ENCODE peak calls at places on chromosomes 1 and 21, in seven cellular contexts. One of them, this sample, is unnamed.

GRCh38 chr1:27577504-27578188 is 26.3 kb downstream of the AHDC1 start:
- DNase-seq in HS-5: no peak
- DNase-seq in PC-9: no peak
- DNase-seq in H9: no peak
- DNase-seq in NCI-H460: no peak
- DNase-seq in LoVo: no peak
- DNase-seq in stimulated activated CD4-positive, alpha-beta T cell treated with anti-CD3 and anti-CD28 coated beads, Interleukin-15, amount 100 ng/mL, for 24 hours: no peak
- DNase-seq in this sample: no peak

GRCh38 chr1:159009704-159010361 is at the start of gene IFI16:
- DNase-seq in H9: no peak
- DNase-seq in NCI-H460: peak; percentile 81
- DNase-seq in LoVo: peak; percentile 42
- DNase-seq in PC-9: peak; percentile 34
- DNase-seq in stimulated activated CD4-positive, alpha-beta T cell treated with anti-CD3 and anti-CD28 coated beads, Interleukin-15, amount 100 ng/mL, for 24 hours: peak; percentile 66
- DNase-seq in HS-5: peak; percentile 93
- DNase-seq in this sample: no peak

GRCh38 chr21:36641886-36642285 is 57.0 kb upstream of the SIM2 start:
- DNase-seq in NCI-H460: no peak
- DNase-seq in stimulated activated CD4-positive, alpha-beta T cell treated with anti-CD3 and anti-CD28 coated beads, Interleukin-15, amount 100 ng/mL, for 24 hours: no peak
- DNase-seq in H9: no peak
- DNase-seq in HS-5: no peak
- DNase-seq in PC-9: no peak
- DNase-seq in LoVo: no peak
- DNase-seq in this sample: no peak

GRCh38 chr1:190511554-190511953 is 33.9 kb upstream of the BRINP3 start:
- DNase-seq in stimulated activated CD4-positive, alpha-beta T cell treated with anti-CD3 and anti-CD28 coated beads, Interleukin-15, amount 100 ng/mL, for 24 hours: no peak
- DNase-seq in PC-9: no peak
- DNase-seq in HS-5: no peak
- DNase-seq in NCI-H460: no peak
- DNase-seq in LoVo: no peak
- DNase-seq in H9: no peak
- DNase-seq in this sample: no peak

GRCh38 chr21:34640858-34641257 is 25.9 kb upstream of the RCAN1 start:
- DNase-seq in stimulated activated CD4-positive, alpha-beta T cell treated with anti-CD3 and anti-CD28 coated beads, Interleukin-15, amount 100 ng/mL, for 24 hours: peak; percentile 38
- DNase-seq in H9: no peak
- DNase-seq in NCI-H460: no peak
- DNase-seq in LoVo: no peak
- DNase-seq in PC-9: no peak
- DNase-seq in HS-5: peak; percentile 62
- DNase-seq in this sample: no peak

GRCh38 chr1:177165069-177165439 is 542 bp upstream of the ASTN1 start:
- DNase-seq in HS-5: no peak
- DNase-seq in H9: no peak
- DNase-seq in PC-9: no peak
- DNase-seq in LoVo: no peak
- DNase-seq in NCI-H460: no peak
- DNase-seq in stimulated activated CD4-positive, alpha-beta T cell treated with anti-CD3 and anti-CD28 coated beads, Interleukin-15, amount 100 ng/mL, for 24 hours: no peak
- DNase-seq in this sample: no peak

GRCh38 chr1:226063362-226064167 is 1.0 kb downstream of the H3-3A start:
- DNase-seq in NCI-H460: peak; percentile 36
- DNase-seq in HS-5: no peak
- DNase-seq in H9: peak; percentile 45
- DNase-seq in stimulated activated CD4-positive, alpha-beta T cell treated with anti-CD3 and anti-CD28 coated beads, Interleukin-15, amount 100 ng/mL, for 24 hours: peak; percentile 52
- DNase-seq in LoVo: peak; percentile 37
- DNase-seq in PC-9: peak; percentile 29
- DNase-seq in this sample: peak; percentile 35

GRCh38 chr1:82614090-82614489 is 813.4 kb downstream of the ADGRL2 start:
- DNase-seq in H9: no peak
- DNase-seq in NCI-H460: no peak
- DNase-seq in HS-5: no peak
- DNase-seq in PC-9: no peak
- DNase-seq in stimulated activated CD4-positive, alpha-beta T cell treated with anti-CD3 and anti-CD28 coated beads, Interleukin-15, amount 100 ng/mL, for 24 hours: no peak
- DNase-seq in LoVo: no peak
- DNase-seq in this sample: no peak

GRCh38 chr1:40986929-40987328 is 7.4 kb downstream of the CTPS1 start:
- DNase-seq in H9: no peak
- DNase-seq in HS-5: no peak
- DNase-seq in NCI-H460: no peak
- DNase-seq in PC-9: no peak
- DNase-seq in LoVo: no peak
- DNase-seq in stimulated activated CD4-positive, alpha-beta T cell treated with anti-CD3 and anti-CD28 coated beads, Interleukin-15, amount 100 ng/mL, for 24 hours: no peak
- DNase-seq in this sample: no peak

GRCh38 chr1:206463911-206464310 is 6.4 kb upstream of the IKBKE start:
- DNase-seq in LoVo: no peak
- DNase-seq in H9: no peak
- DNase-seq in stimulated activated CD4-positive, alpha-beta T cell treated with anti-CD3 and anti-CD28 coated beads, Interleukin-15, amount 100 ng/mL, for 24 hours: no peak
- DNase-seq in PC-9: no peak
- DNase-seq in HS-5: no peak
- DNase-seq in NCI-H460: no peak
- DNase-seq in this sample: no peak

GRCh38 chr1:87252406-87252805 is 76.3 kb upstream of the LMO4 start:
- DNase-seq in H9: no peak
- DNase-seq in NCI-H460: no peak
- DNase-seq in HS-5: peak; percentile 94
- DNase-seq in stimulated activated CD4-positive, alpha-beta T cell treated with anti-CD3 and anti-CD28 coated beads, Interleukin-15, amount 100 ng/mL, for 24 hours: no peak
- DNase-seq in LoVo: no peak
- DNase-seq in PC-9: no peak
- DNase-seq in this sample: no peak

GRCh38 chr1:184425449-184426277 is 38.8 kb downstream of the C1orf21 start:
- DNase-seq in stimulated activated CD4-positive, alpha-beta T cell treated with anti-CD3 and anti-CD28 coated beads, Interleukin-15, amount 100 ng/mL, for 24 hours: no peak
- DNase-seq in PC-9: no peak
- DNase-seq in NCI-H460: no peak
- DNase-seq in HS-5: no peak
- DNase-seq in H9: no peak
- DNase-seq in LoVo: peak; percentile 91
- DNase-seq in this sample: no peak

GRCh38 chr1:229952670-229953520 is 114.1 kb upstream of the GALNT2 start:
- DNase-seq in LoVo: no peak
- DNase-seq in stimulated activated CD4-positive, alpha-beta T cell treated with anti-CD3 and anti-CD28 coated beads, Interleukin-15, amount 100 ng/mL, for 24 hours: no peak
- DNase-seq in NCI-H460: no peak
- DNase-seq in HS-5: no peak
- DNase-seq in PC-9: no peak
- DNase-seq in H9: no peak
- DNase-seq in this sample: no peak

GRCh38 chr1:180857947-180858768 is 54.5 kb upstream of the KIAA1614 start:
- DNase-seq in H9: no peak
- DNase-seq in PC-9: no peak
- DNase-seq in stimulated activated CD4-positive, alpha-beta T cell treated with anti-CD3 and anti-CD28 coated beads, Interleukin-15, amount 100 ng/mL, for 24 hours: no peak
- DNase-seq in NCI-H460: no peak
- DNase-seq in HS-5: no peak
- DNase-seq in LoVo: no peak
- DNase-seq in this sample: no peak

GRCh38 chr1:17260738-17261137 is 11.8 kb downstream of the PADI3 start:
- DNase-seq in LoVo: no peak
- DNase-seq in PC-9: no peak
- DNase-seq in H9: no peak
- DNase-seq in HS-5: no peak
- DNase-seq in NCI-H460: no peak
- DNase-seq in stimulated activated CD4-positive, alpha-beta T cell treated with anti-CD3 and anti-CD28 coated beads, Interleukin-15, amount 100 ng/mL, for 24 hours: no peak
- DNase-seq in this sample: no peak

GRCh38 chr1:121444096-121444495 is 259.3 kb downstream of the SRGAP2C start:
- DNase-seq in HS-5: no peak
- DNase-seq in NCI-H460: no peak
- DNase-seq in H9: no peak
- DNase-seq in stimulated activated CD4-positive, alpha-beta T cell treated with anti-CD3 and anti-CD28 coated beads, Interleukin-15, amount 100 ng/mL, for 24 hours: no peak
- DNase-seq in PC-9: no peak
- DNase-seq in LoVo: no peak
- DNase-seq in this sample: no peak

GRCh38 chr1:9494936-9495758 is 44.1 kb upstream of the SLC25A33 start:
- DNase-seq in NCI-H460: peak; percentile 27
- DNase-seq in H9: peak; percentile 79
- DNase-seq in HS-5: no peak
- DNase-seq in stimulated activated CD4-positive, alpha-beta T cell treated with anti-CD3 and anti-CD28 coated beads, Interleukin-15, amount 100 ng/mL, for 24 hours: peak; percentile 76
- DNase-seq in LoVo: peak; percentile 64
- DNase-seq in PC-9: peak; percentile 55
- DNase-seq in this sample: peak; percentile 67

GRCh38 chr1:32394890-32395415 is 712 bp upstream of the BSDC1 start:
- DNase-seq in stimulated activated CD4-positive, alpha-beta T cell treated with anti-CD3 and anti-CD28 coated beads, Interleukin-15, amount 100 ng/mL, for 24 hours: no peak
- DNase-seq in HS-5: no peak
- DNase-seq in LoVo: no peak
- DNase-seq in NCI-H460: no peak
- DNase-seq in H9: no peak
- DNase-seq in PC-9: no peak
- DNase-seq in this sample: peak; percentile 61

GRCh38 chr1:162541619-162542141 is 19.8 kb upstream of the UAP1 start:
- DNase-seq in LoVo: peak; percentile 17
- DNase-seq in stimulated activated CD4-positive, alpha-beta T cell treated with anti-CD3 and anti-CD28 coated beads, Interleukin-15, amount 100 ng/mL, for 24 hours: no peak
- DNase-seq in PC-9: peak; percentile 57
- DNase-seq in H9: no peak
- DNase-seq in NCI-H460: no peak
- DNase-seq in HS-5: peak; percentile 97
- DNase-seq in this sample: no peak

GRCh38 chr1:27637052-27637451 is 2.1 kb upstream of the FGR start:
- DNase-seq in H9: no peak
- DNase-seq in PC-9: no peak
- DNase-seq in HS-5: no peak
- DNase-seq in NCI-H460: no peak
- DNase-seq in LoVo: no peak
- DNase-seq in stimulated activated CD4-positive, alpha-beta T cell treated with anti-CD3 and anti-CD28 coated beads, Interleukin-15, amount 100 ng/mL, for 24 hours: peak; percentile 65
- DNase-seq in this sample: no peak

GRCh38 chr1:169106921-169107672 is 607 bp downstream of the ATP1B1 start:
- DNase-seq in NCI-H460: no peak
- DNase-seq in PC-9: no peak
- DNase-seq in HS-5: no peak
- DNase-seq in stimulated activated CD4-positive, alpha-beta T cell treated with anti-CD3 and anti-CD28 coated beads, Interleukin-15, amount 100 ng/mL, for 24 hours: peak; percentile 31
- DNase-seq in H9: no peak
- DNase-seq in LoVo: no peak
- DNase-seq in this sample: no peak

GRCh38 chr1:212228591-212229119 is 56.6 kb upstream of the PPP2R5A start:
- DNase-seq in H9: no peak
- DNase-seq in LoVo: no peak
- DNase-seq in PC-9: no peak
- DNase-seq in HS-5: no peak
- DNase-seq in stimulated activated CD4-positive, alpha-beta T cell treated with anti-CD3 and anti-CD28 coated beads, Interleukin-15, amount 100 ng/mL, for 24 hours: no peak
- DNase-seq in NCI-H460: no peak
- DNase-seq in this sample: no peak

GRCh38 chr1:225931270-225932129 is 7.5 kb upstream of the PYCR2 start:
- DNase-seq in NCI-H460: no peak
- DNase-seq in stimulated activated CD4-positive, alpha-beta T cell treated with anti-CD3 and anti-CD28 coated beads, Interleukin-15, amount 100 ng/mL, for 24 hours: no peak
- DNase-seq in H9: no peak
- DNase-seq in LoVo: no peak
- DNase-seq in PC-9: no peak
- DNase-seq in HS-5: no peak
- DNase-seq in this sample: no peak

GRCh38 chr1:150066838-150067183 is 765 bp upstream of the VPS45 start:
- DNase-seq in PC-9: no peak
- DNase-seq in LoVo: no peak
- DNase-seq in H9: peak; percentile 81
- DNase-seq in stimulated activated CD4-positive, alpha-beta T cell treated with anti-CD3 and anti-CD28 coated beads, Interleukin-15, amount 100 ng/mL, for 24 hours: peak; percentile 65
- DNase-seq in NCI-H460: no peak
- DNase-seq in HS-5: no peak
- DNase-seq in this sample: peak; percentile 46

GRCh38 chr1:29695809-29696208 is 459.5 kb downstream of the PTPRU start:
- DNase-seq in H9: no peak
- DNase-seq in LoVo: no peak
- DNase-seq in NCI-H460: no peak
- DNase-seq in PC-9: no peak
- DNase-seq in HS-5: no peak
- DNase-seq in stimulated activated CD4-positive, alpha-beta T cell treated with anti-CD3 and anti-CD28 coated beads, Interleukin-15, amount 100 ng/mL, for 24 hours: no peak
- DNase-seq in this sample: peak; percentile 52

GRCh38 chr1:229880271-229881170 is 186.5 kb upstream of the GALNT2 start:
- DNase-seq in HS-5: no peak
- DNase-seq in H9: no peak
- DNase-seq in PC-9: no peak
- DNase-seq in LoVo: no peak
- DNase-seq in stimulated activated CD4-positive, alpha-beta T cell treated with anti-CD3 and anti-CD28 coated beads, Interleukin-15, amount 100 ng/mL, for 24 hours: no peak
- DNase-seq in NCI-H460: no peak
- DNase-seq in this sample: no peak

GRCh38 chr21:45393833-45394638 is 10.9 kb upstream of the COL18A1 start:
- DNase-seq in PC-9: no peak
- DNase-seq in LoVo: no peak
- DNase-seq in stimulated activated CD4-positive, alpha-beta T cell treated with anti-CD3 and anti-CD28 coated beads, Interleukin-15, amount 100 ng/mL, for 24 hours: no peak
- DNase-seq in HS-5: no peak
- DNase-seq in NCI-H460: no peak
- DNase-seq in H9: no peak
- DNase-seq in this sample: no peak

GRCh38 chr1:41790351-41790750 is 128.4 kb downstream of the HIVEP3 start:
- DNase-seq in LoVo: no peak
- DNase-seq in PC-9: no peak
- DNase-seq in HS-5: no peak
- DNase-seq in stimulated activated CD4-positive, alpha-beta T cell treated with anti-CD3 and anti-CD28 coated beads, Interleukin-15, amount 100 ng/mL, for 24 hours: no peak
- DNase-seq in H9: no peak
- DNase-seq in NCI-H460: no peak
- DNase-seq in this sample: no peak

GRCh38 chr1:212647004-212647403 is 38.4 kb downstream of the ATF3 start:
- DNase-seq in PC-9: no peak
- DNase-seq in HS-5: no peak
- DNase-seq in H9: no peak
- DNase-seq in stimulated activated CD4-positive, alpha-beta T cell treated with anti-CD3 and anti-CD28 coated beads, Interleukin-15, amount 100 ng/mL, for 24 hours: no peak
- DNase-seq in LoVo: no peak
- DNase-seq in NCI-H460: no peak
- DNase-seq in this sample: no peak

GRCh38 chr1:45326627-45327591 is at the start of gene HPDL:
- DNase-seq in HS-5: no peak
- DNase-seq in H9: peak; percentile 94
- DNase-seq in LoVo: peak; percentile 45
- DNase-seq in NCI-H460: peak; percentile 36
- DNase-seq in stimulated activated CD4-positive, alpha-beta T cell treated with anti-CD3 and anti-CD28 coated beads, Interleukin-15, amount 100 ng/mL, for 24 hours: peak; percentile 87
- DNase-seq in PC-9: peak; percentile 47
- DNase-seq in this sample: peak; percentile 65

GRCh38 chr1:101004666-101005065 is 20.9 kb downstream of the DPH5 start:
- DNase-seq in NCI-H460: no peak
- DNase-seq in H9: no peak
- DNase-seq in LoVo: no peak
- DNase-seq in HS-5: no peak
- DNase-seq in stimulated activated CD4-positive, alpha-beta T cell treated with anti-CD3 and anti-CD28 coated beads, Interleukin-15, amount 100 ng/mL, for 24 hours: no peak
- DNase-seq in PC-9: no peak
- DNase-seq in this sample: no peak

GRCh38 chr1:43540653-43541071 is 10.0 kb downstream of the PTPRF start:
- DNase-seq in PC-9: no peak
- DNase-seq in H9: no peak
- DNase-seq in stimulated activated CD4-positive, alpha-beta T cell treated with anti-CD3 and anti-CD28 coated beads, Interleukin-15, amount 100 ng/mL, for 24 hours: no peak
- DNase-seq in HS-5: no peak
- DNase-seq in LoVo: no peak
- DNase-seq in NCI-H460: no peak
- DNase-seq in this sample: no peak

GRCh38 chr1:248590055-248590454 is 7.4 kb downstream of the OR2T10 start:
- DNase-seq in HS-5: no peak
- DNase-seq in PC-9: no peak
- DNase-seq in NCI-H460: no peak
- DNase-seq in stimulated activated CD4-positive, alpha-beta T cell treated with anti-CD3 and anti-CD28 coated beads, Interleukin-15, amount 100 ng/mL, for 24 hours: no peak
- DNase-seq in LoVo: no peak
- DNase-seq in H9: no peak
- DNase-seq in this sample: no peak